ENCODE peak calls at places on chromosomes 5 and 9, in nine cellular contexts. P is cardiac septum; B is EL; F is erythroblast; L is NCI-H748 treated with DMSO at 0.1 percent for 48 hours; M is glutamatergic neuron; G is effector memory CD8-positive, alpha-beta T cell; E is T-cell; C is sigmoid colon. J is an unnamed sample.

GRCh38 chr5:76209297-76209696 is 126.1 kb downstream of the SV2C start:
- DNase-seq in P (no peak), F (peak; percentile 28), C (no peak), E (no peak), L (no peak), M (no peak), G (no peak), B (no peak), J (peak; percentile 21)

GRCh38 chr5:155616779-155617392 is 603.3 kb downstream of the KIF4B start:
- DNase-seq in F (peak; percentile 50), L (peak; percentile 13), P (no peak), G (peak; percentile 47), E (peak; percentile 25), B (no peak), M (peak; percentile 83), C (no peak), J (peak; percentile 47)

GRCh38 chr9:137031904-137032639 is at the start of gene FUT7:
- DNase-seq in C (no peak), E (peak; percentile 36), L (no peak), G (peak; percentile 46), M (no peak), B (no peak), P (peak; percentile 86), F (no peak), J (no peak)

GRCh38 chr5:10534491-10535236 is 29.2 kb upstream of the ANKRD33B start:
- DNase-seq in G (no peak), F (no peak), M (no peak), B (no peak), P (no peak), L (no peak), E (no peak), C (peak; percentile 65), J (no peak)

GRCh38 chr9:97749928-97750327 is 52.8 kb upstream of the XPA start:
- DNase-seq in E (no peak), F (no peak), B (no peak), L (no peak), P (no peak), C (no peak), G (no peak), M (no peak), J (no peak)

GRCh38 chr5:80754900-80755299 is 100.1 kb upstream of the DHFR start:
- DNase-seq in C (no peak), M (peak; percentile 69), E (no peak), F (no peak), B (no peak), L (peak; percentile 93), P (no peak), G (no peak), J (no peak)

GRCh38 chr9:81559741-81560140 is 129.6 kb downstream of the TLE1 start:
- DNase-seq in C (no peak), B (peak; percentile 96), L (no peak), E (no peak), G (no peak), P (no peak), M (no peak), F (no peak), J (no peak)

GRCh38 chr9:94639045-94639995 is at the start of gene FBP1:
- DNase-seq in G (peak; percentile 17), P (peak; percentile 84), L (no peak), C (peak; percentile 70), B (peak; percentile 28), M (peak; percentile 35), F (peak; percentile 8), E (peak; percentile 51), J (peak; percentile 61)

GRCh38 chr5:93602261-93603149 is 19.5 kb downstream of the NR2F1 start:
- DNase-seq in P (no peak), F (no peak), E (no peak), B (no peak), L (peak; percentile 96), M (peak; percentile 46), G (no peak), C (no peak), J (no peak)

GRCh38 chr5:149227168-149227826 is 44.4 kb upstream of the AFAP1L1 start:
- DNase-seq in G (no peak), C (no peak), B (peak; percentile 78), F (no peak), M (no peak), P (no peak), L (no peak), E (no peak), J (no peak)